ENCODE peak calls at places on chromosomes 1 and 21, in six cellular contexts. P, S, N, R, Z and Y are unnamed samples.
A peak's percentile ranks its signal among the peaks of the same experiment; 100 is the strongest.

GRCh38 chr1:222552882-222553281 is 5.0 kb upstream of the HHIPL2 start:
- DNase-seq in R (peak; percentile 66), Z (no peak), S (no peak), N (no peak), P (no peak), Y (no peak)

GRCh38 chr1:12244078-12244477 is 14.2 kb downstream of the VPS13D start:
- DNase-seq in R (peak; percentile 21), Z (no peak), N (no peak), P (no peak), S (peak; percentile 52), Y (no peak)

GRCh38 chr1:180278791-180279432 is 48.8 kb downstream of the LHX4 start:
- DNase-seq in N (no peak), S (no peak), Z (no peak), P (no peak), R (no peak), Y (no peak)

GRCh38 chr1:115544131-115544530 is 97.6 kb upstream of the VANGL1 start:
- DNase-seq in N (no peak), P (no peak), S (no peak), Z (no peak), R (peak; percentile 15), Y (no peak)

GRCh38 chr1:42971848-42972291 is 13.2 kb upstream of the SLC2A1 start:
- DNase-seq in Z (no peak), S (no peak), R (peak; percentile 54), N (no peak), P (no peak), Y (peak; percentile 24)

GRCh38 chr1:117610036-117610435 is 4.2 kb downstream of the TENT5C start:
- DNase-seq in Z (no peak), S (no peak), N (no peak), P (no peak), R (no peak), Y (no peak)

GRCh38 chr1:163744488-163744887 is 422.7 kb downstream of the NUF2 start:
- DNase-seq in N (no peak), P (no peak), R (peak; percentile 30), S (no peak), Z (no peak), Y (no peak)

GRCh38 chr1:226223157-226223785 is at the start of gene MIXL1:
- DNase-seq in R (peak; percentile 23), N (no peak), S (no peak), Z (no peak), P (no peak), Y (peak; percentile 27)

GRCh38 chr1:204478166-204478899 is 16.3 kb downstream of the PIK3C2B start:
- DNase-seq in Z (no peak), S (no peak), N (no peak), R (no peak), P (no peak), Y (no peak)

GRCh38 chr1:41289196-41289595 is 47.1 kb upstream of the SCMH1 start:
- DNase-seq in S (no peak), Z (no peak), R (no peak), P (no peak), N (no peak), Y (no peak)

GRCh38 chr1:42379794-42380616 is 587 bp upstream of the RIMKLA start:
- DNase-seq in R (peak; percentile 57), S (peak; percentile 34), Z (no peak), P (no peak), N (no peak), Y (no peak)

GRCh38 chr1:227559499-227559898 is 3.9 kb upstream of the ZNF678 start:
- DNase-seq in S (no peak), P (no peak), R (no peak), Z (no peak), N (no peak), Y (no peak)

GRCh38 chr1:244347942-244348341 is 103.8 kb downstream of the ADSS2 start:
- DNase-seq in P (no peak), Z (no peak), R (peak; percentile 63), N (no peak), S (no peak), Y (no peak)

GRCh38 chr1:2867861-2868260 is 66.4 kb upstream of the TTC34 start:
- DNase-seq in S (peak; percentile 51), P (no peak), R (no peak), Z (no peak), N (no peak), Y (no peak)

GRCh38 chr1:195105773-195106172 is 1502.5 kb downstream of the KCNT2 start:
- DNase-seq in Z (no peak), S (no peak), N (no peak), P (no peak), R (no peak), Y (no peak)

GRCh38 chr21:44461438-44462089 is 6.3 kb downstream of the LRRC3 start:
- DNase-seq in N (no peak), P (no peak), Z (peak; percentile 79), S (peak; percentile 46), R (no peak), Y (no peak)

GRCh38 chr21:33318087-33318486 is 6.7 kb upstream of the IFNAR1 start:
- DNase-seq in N (no peak), R (no peak), S (no peak), Z (no peak), P (no peak), Y (no peak)

GRCh38 chr21:37660709-37661108 is 255.5 kb downstream of the KCNJ6 start:
- DNase-seq in R (no peak), Z (no peak), S (no peak), P (no peak), N (no peak), Y (no peak)

GRCh38 chr1:83901547-83902155 is 97.3 kb downstream of the TTLL7 start:
- DNase-seq in P (no peak), Z (no peak), R (peak; percentile 92), N (peak; percentile 34), S (no peak), Y (no peak)

GRCh38 chr1:112701227-112702066 is 5.5 kb downstream of the RHOC start:
- DNase-seq in N (peak; percentile 31), S (no peak), R (no peak), Z (no peak), P (no peak), Y (no peak)

GRCh38 chr1:217540321-217540720 is 90.6 kb downstream of the GPATCH2 start:
- DNase-seq in Z (no peak), S (no peak), N (no peak), R (no peak), P (no peak), Y (no peak)

GRCh38 chr1:47927165-47927564 is 70.0 kb downstream of the TRABD2B start:
- DNase-seq in N (no peak), S (no peak), R (no peak), Z (no peak), P (no peak), Y (no peak)

GRCh38 chr1:9454494-9455066 is 84.7 kb upstream of the SLC25A33 start:
- DNase-seq in P (no peak), R (no peak), Z (no peak), S (no peak), N (no peak), Y (no peak)
- H3K4me3 ChIP-seq in P (no peak overlapping the region), R (no peak overlapping the region), Z (peak overlapping the region; percentile 38), S (no peak overlapping the region), N (no peak overlapping the region), Y (no peak overlapping the region)

GRCh38 chr1:38028671-38029070 is 16.1 kb downstream of the UTP11 start:
- DNase-seq in N (peak; percentile 21), R (no peak), Z (no peak), S (no peak), P (no peak), Y (peak; percentile 20)
- H3K4me1 ChIP-seq in N (peaks cover 35% of the 10 kb centered on the region), R (peaks cover 28% of the 10 kb centered on the region), Z (no peaks in the 10 kb centered on the region), S (peaks cover 34% of the 10 kb centered on the region), P (peaks cover 15% of the 10 kb centered on the region), Y (peaks cover 31% of the 10 kb centered on the region)

GRCh38 chr1:68151690-68152089 is 80.6 kb downstream of the WLS start:
- DNase-seq in S (no peak), Z (no peak), N (no peak), R (peak; percentile 14), P (no peak), Y (no peak)

GRCh38 chr1:68148631-68149030 is 83.7 kb downstream of the WLS start:
- DNase-seq in S (no peak), N (no peak), R (no peak), P (no peak), Z (no peak), Y (no peak)

GRCh38 chr1:68147534-68147933 is 84.8 kb downstream of the WLS start:
- DNase-seq in S (no peak), Z (no peak), R (no peak), P (no peak), N (no peak), Y (no peak)

GRCh38 chr1:68149907-68150306 is 82.4 kb downstream of the WLS start:
- DNase-seq in N (no peak), Z (no peak), R (no peak), S (no peak), P (no peak), Y (no peak)

DNA sequence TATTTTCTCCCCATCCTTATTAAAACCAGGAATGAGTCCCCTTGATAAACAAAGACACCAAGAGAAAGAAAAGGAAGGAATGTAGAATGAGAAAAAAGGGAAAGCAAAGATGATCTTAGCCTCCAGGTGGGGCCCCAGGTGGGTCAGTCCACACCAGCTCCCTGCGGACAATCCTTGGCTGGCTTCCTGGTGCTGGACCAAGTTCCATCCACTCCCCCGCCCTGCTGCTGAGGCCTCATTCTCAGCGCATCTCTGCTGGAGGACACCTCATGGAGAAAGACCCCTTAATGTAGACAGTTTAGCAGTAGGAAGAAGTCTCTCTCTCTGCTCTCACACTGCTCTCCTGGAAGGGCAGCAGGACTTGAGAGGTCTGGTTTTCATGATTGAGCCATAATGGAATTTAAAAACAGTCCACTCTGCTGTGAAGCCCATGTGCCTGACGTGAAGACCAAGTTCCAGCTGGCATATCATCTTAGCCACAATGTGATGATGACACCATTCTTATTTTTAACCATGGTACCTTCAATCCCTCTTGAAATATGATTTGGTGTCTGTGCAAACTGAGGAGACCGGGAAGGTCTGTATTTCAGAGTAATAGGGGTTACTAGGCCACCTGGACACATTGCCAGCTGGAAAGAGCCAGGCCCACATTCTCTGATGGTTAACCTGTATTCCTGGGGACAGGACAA is 83.1 kb downstream of the WLS start:
- DNase-seq in N (no peak), R (no peak), Z (no peak), P (no peak), S (no peak), Y (no peak)
- H3K36me3 ChIP-seq in N (peaks cover 50% of the 10 kb centered on the region), R (peaks cover 9% of the 10 kb centered on the region), Z (no peaks in the 10 kb centered on the region), P (peaks cover 28% of the 10 kb centered on the region), S (no peaks in the 10 kb centered on the region), Y (no peaks in the 10 kb centered on the region)

GRCh38 chr1:13700521-13701273 is 709 bp downstream of the PRDM2 start:
- DNase-seq in Z (peak; percentile 57), N (peak; percentile 48), S (no peak), P (no peak), R (peak; percentile 63), Y (peak; percentile 23)

GRCh38 chr1:13701274-13701650 is 1.3 kb downstream of the PRDM2 start:
- DNase-seq in S (no peak), N (no peak), R (peak; percentile 25), Z (no peak), P (no peak), Y (no peak)

GRCh38 chr1:13697738-13698137 is 2.2 kb upstream of the PRDM2 start:
- DNase-seq in R (no peak), P (no peak), N (no peak), S (no peak), Z (no peak), Y (no peak)

GRCh38 chr1:13699936-13700520 is at the start of gene PRDM2:
- DNase-seq in S (peak; percentile 63), Z (peak; percentile 62), N (peak; percentile 55), P (no peak), R (peak; percentile 86), Y (peak; percentile 52)

DNA sequence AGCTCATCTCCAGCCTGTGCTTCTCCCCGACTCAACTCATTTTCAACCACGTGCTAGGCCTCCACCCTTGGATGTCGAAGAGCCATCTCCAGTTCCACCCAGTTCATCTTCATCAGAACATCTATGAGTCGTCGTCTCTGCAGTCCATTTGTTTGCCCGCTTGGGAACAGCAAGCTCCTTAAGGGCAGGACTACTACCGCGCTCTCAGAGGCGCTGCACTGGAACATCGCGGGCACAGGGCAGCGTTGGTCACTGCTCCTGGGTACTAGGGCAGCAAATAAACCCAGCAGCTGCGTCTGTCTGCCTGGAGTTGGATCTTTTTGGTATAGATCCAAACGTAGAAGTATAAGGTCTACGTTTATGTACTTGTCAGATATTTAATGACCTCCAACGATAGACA is 478 bp upstream of the PRDM2 start:
- DNase-seq in S (no peak), R (peak; percentile 37), P (no peak), Z (no peak), N (no peak), Y (no peak)
- H3K4me3 ChIP-seq in S (no peak overlapping the region), R (peak overlapping the region; percentile 84), P (peak overlapping the region; percentile 97), Z (peak overlapping the region; percentile 41), N (peak overlapping the region; percentile 85), Y (peak overlapping the region; percentile 60)